ENCODE peak calls at places on chromosomes 13 and 19, in five cellular contexts. W, Y, G, X and C are unnamed samples.

GRCh38 chr19:18432275-18433038 is 5.5 kb downstream of the ISYNA1 start:
- DNase-seq in Y (no peak), G (no peak), W (no peak), X (no peak), C (no peak)

GRCh38 chr13:25468330-25469178 is 96.8 kb downstream of the ATP8A2 start:
- DNase-seq in X (no peak), G (peak; percentile 62), W (no peak), Y (peak; percentile 30), C (peak; percentile 77)

GRCh38 chr13:109426690-109426990 is 359.7 kb downstream of the IRS2 start:
- DNase-seq in Y (no peak), X (no peak), G (no peak), W (no peak), C (no peak)

GRCh38 chr19:8036438-8037099 is 16.0 kb upstream of the CCL25 start:
- DNase-seq in X (no peak), Y (no peak), W (no peak), G (no peak), C (no peak)

GRCh38 chr13:44692173-44692713 is 116.1 kb upstream of the TSC22D1 start:
- DNase-seq in G (no peak), W (no peak), X (no peak), Y (no peak), C (no peak)

GRCh38 chr13:112330479-112331407 is 45.4 kb upstream of the SPACA7 start:
- DNase-seq in G (no peak), W (no peak), X (no peak), Y (no peak), C (no peak)

GRCh38 chr19:58562126-58563033 is 4.0 kb upstream of the UBE2M start:
- DNase-seq in G (peak; percentile 82), Y (peak; percentile 68), X (peak; percentile 49), W (peak; percentile 57), C (peak; percentile 51)

GRCh38 chr13:73704587-73704986 is 429.6 kb downstream of the KLF12 start:
- DNase-seq in Y (peak; percentile 59), X (no peak), W (no peak), G (no peak), C (no peak)

GRCh38 chr13:76723551-76724232 is 162.5 kb downstream of the KCTD12 start:
- DNase-seq in X (no peak), G (peak; percentile 62), W (peak; percentile 12), Y (peak; percentile 54), C (no peak)

GRCh38 chr13:64675256-64675892 is 2554.8 kb downstream of the PCDH9 start:
- DNase-seq in X (no peak), W (no peak), Y (peak; percentile 92), G (no peak), C (no peak)

GRCh38 chr19:10768936-10769335 is 51.1 kb downstream of the DNM2 start:
- DNase-seq in Y (no peak), X (no peak), W (no peak), G (no peak), C (no peak)

GRCh38 chr13:33610471-33611015 is 207.4 kb upstream of the RFC3 start:
- DNase-seq in W (peak; percentile 73), Y (peak; percentile 21), G (peak; percentile 64), X (peak; percentile 23), C (peak; percentile 10)

GRCh38 chr19:55275851-55276719 is 3.8 kb downstream of the HSPBP1 start:
- DNase-seq in G (no peak), X (no peak), Y (no peak), W (no peak), C (no peak)

GRCh38 chr13:65330287-65330686 is 1899.8 kb downstream of the PCDH9 start:
- DNase-seq in G (no peak), Y (no peak), X (no peak), W (no peak), C (no peak)

GRCh38 chr13:22793598-22794134 is 387.1 kb upstream of the SGCG start:
- DNase-seq in W (no peak), Y (peak; percentile 74), G (no peak), X (no peak), C (no peak)

GRCh38 chr19:2260341-2260751 is 4.1 kb upstream of the JSRP1 start:
- DNase-seq in X (peak; percentile 54), Y (peak; percentile 81), G (no peak), W (no peak), C (no peak)

GRCh38 chr19:47541507-47541906 is 26.6 kb upstream of the NAPA start:
- DNase-seq in Y (no peak), W (no peak), X (no peak), G (no peak), C (no peak)

GRCh38 chr13:39538826-39539555 is 64.0 kb downstream of the LHFPL6 start:
- DNase-seq in G (no peak), Y (no peak), X (no peak), W (no peak), C (no peak)

GRCh38 chr13:30610311-30610710 is 7.4 kb upstream of the USPL1 start:
- DNase-seq in W (no peak), X (no peak), Y (no peak), G (no peak), C (no peak)

GRCh38 chr19:34269968-34270621 is 15.7 kb downstream of the GARRE1 start:
- DNase-seq in Y (peak; percentile 68), X (peak; percentile 45), G (peak; percentile 87), W (peak; percentile 27), C (no peak)

GRCh38 chr13:73254827-73255226 is 196.0 kb downstream of the KLF5 start:
- DNase-seq in X (no peak), W (no peak), Y (peak; percentile 66), G (no peak), C (no peak)

GRCh38 chr13:67554746-67555452 is 324.8 kb upstream of the PCDH9 start:
- DNase-seq in X (no peak), Y (no peak), W (no peak), G (no peak), C (no peak)

GRCh38 chr13:51556740-51557139 is 27.5 kb upstream of the WDFY2 start:
- DNase-seq in X (no peak), Y (peak; percentile 99), W (no peak), G (no peak), C (no peak)

GRCh38 chr19:1154731-1155351 is 19.2 kb downstream of the SBNO2 start:
- DNase-seq in Y (peak; percentile 93), G (peak; percentile 96), W (peak; percentile 95), X (peak; percentile 82), C (peak; percentile 78)

GRCh38 chr13:98567140-98567539 is 9.8 kb downstream of the STK24 start:
- DNase-seq in X (no peak), G (no peak), W (no peak), Y (no peak), C (no peak)

GRCh38 chr19:16069813-16070365 is 6.4 kb upstream of the TPM4 start:
- DNase-seq in X (no peak), Y (peak; percentile 32), G (peak; percentile 50), W (no peak), C (no peak)

DNA sequence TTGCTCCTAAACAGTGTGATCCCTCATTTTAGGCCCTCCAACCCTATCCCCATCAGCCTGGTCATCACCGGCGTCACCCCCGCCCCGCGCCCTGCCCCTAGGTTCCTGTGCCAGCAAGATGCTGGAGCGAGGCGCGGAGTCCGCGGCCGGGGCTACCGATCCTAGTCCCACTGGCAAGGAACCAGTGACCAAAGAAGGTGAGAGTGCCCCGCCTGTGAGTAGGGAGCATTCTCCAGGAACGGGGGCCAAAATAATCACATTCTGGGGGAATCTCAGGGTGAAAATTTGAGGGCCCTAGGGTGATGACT is 1.3 kb downstream of the ZNF575 start:
- DNase-seq in W (no peak), Y (no peak), G (no peak), X (no peak), C (no peak)
- H3K4me3 ChIP-seq in W (peak overlapping the region; percentile 76), Y (peak overlapping the region; percentile 5), G (no peak overlapping the region), X (peak overlapping the region; percentile 53), C (no peak overlapping the region)

GRCh38 chr13:46663216-46663615 is 110.2 kb downstream of the LRCH1 start:
- DNase-seq in X (no peak), Y (peak; percentile 20), W (no peak), G (no peak), C (no peak)

GRCh38 chr13:46662690-46663089 is 109.7 kb downstream of the LRCH1 start:
- DNase-seq in W (no peak), X (no peak), G (no peak), Y (no peak), C (no peak)

GRCh38 chr13:46660859-46661258 is 107.9 kb downstream of the LRCH1 start:
- DNase-seq in W (no peak), X (no peak), G (no peak), Y (no peak), C (no peak)

GRCh38 chr13:46659413-46660065 is 106.6 kb downstream of the LRCH1 start:
- DNase-seq in X (peak; percentile 61), Y (no peak), W (no peak), G (no peak), C (no peak)

DNA sequence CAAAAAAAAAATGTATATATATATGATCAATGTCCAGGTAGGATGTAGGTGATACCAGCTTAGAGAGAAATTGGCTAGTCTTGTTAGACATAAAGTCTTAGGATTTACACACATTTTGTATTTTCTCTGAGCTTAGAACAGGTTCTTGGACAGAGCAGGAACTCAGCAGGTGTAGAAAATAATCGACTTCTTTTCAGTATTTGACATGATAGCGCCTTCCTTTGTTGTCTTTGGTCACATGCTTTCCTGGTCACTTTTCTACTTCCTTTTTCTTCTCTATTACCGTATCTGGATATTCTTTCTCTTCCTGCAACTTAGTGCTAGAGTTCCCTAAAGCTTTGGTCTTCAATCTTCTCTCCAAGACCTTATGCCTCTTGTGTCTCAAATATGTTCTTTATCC is 107.4 kb downstream of the LRCH1 start:
- DNase-seq in W (no peak), G (no peak), Y (no peak), X (no peak), C (no peak)
- H3K4me3 ChIP-seq in W (no peak overlapping the region), G (no peak overlapping the region), Y (no peak overlapping the region), X (no peak overlapping the region), C (no peak overlapping the region)

DNA sequence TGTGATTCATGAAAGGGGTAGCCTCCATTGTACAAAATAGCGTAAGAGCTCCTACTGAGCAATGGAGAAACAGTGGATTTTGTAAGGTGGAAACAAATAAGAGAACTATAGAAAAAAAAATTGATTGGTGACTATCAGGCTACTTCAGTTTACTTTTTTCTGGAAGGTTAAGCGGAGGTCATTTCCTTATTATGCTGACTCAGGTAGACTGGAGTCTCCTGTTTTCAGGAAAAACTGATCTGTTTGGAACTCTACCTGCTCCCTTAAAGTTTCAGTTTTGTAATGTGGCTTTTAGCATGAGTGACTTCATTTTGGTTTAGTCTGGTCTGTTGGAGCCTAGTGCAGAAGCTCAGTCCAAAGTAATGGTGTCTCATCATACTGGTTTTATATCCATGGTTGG is 3.4 kb downstream of the ZNF607 start:
- DNase-seq in X (no peak), W (no peak), G (no peak), Y (no peak), C (no peak)
- H3K4me3 ChIP-seq in X (no peak overlapping the region), W (no peak overlapping the region), G (no peak overlapping the region), Y (no peak overlapping the region), C (no peak overlapping the region)

DNA sequence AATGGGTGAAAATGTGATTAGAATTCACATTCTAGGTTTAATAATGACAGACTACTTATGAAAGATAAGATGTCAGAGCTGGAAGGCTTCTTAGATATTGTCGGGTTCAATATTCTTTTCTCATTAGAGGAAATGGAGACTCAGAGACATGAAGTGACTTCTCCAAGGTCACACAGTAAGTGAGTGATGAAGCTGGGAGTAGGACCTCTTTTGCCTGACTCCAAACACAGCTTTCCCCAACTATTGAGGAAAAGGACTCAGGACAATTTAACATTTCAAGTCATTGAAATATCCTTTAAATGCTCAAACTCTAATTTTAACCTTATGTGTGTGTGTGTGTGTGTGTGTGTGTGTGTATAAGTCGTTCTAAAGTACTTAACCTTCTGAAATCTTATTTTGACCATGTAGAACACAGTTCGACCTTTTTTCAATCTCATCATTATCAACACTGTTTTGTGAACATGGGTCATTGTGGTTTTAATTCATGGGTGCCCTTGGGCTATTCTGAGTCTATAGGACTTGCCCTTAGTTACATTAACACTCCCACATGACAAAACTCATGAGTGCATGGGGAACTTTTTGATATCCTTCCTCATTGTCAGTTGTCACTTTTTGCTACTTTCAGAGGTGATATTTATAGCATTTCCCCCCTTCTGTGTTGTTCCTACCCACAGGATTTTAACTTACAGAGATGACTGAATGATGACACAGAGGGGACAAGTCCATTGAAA is 53.0 kb downstream of the LRCH1 start:
- DNase-seq in W (no peak), G (no peak), Y (no peak), X (no peak), C (no peak)
- H3K4me3 ChIP-seq in W (no peak overlapping the region), G (no peak overlapping the region), Y (no peak overlapping the region), X (no peak overlapping the region), C (no peak overlapping the region)